ENCODE peak calls at places on chromosomes 1 and 21, in four cellular contexts. J, L, C and V are unnamed samples.

GRCh38 chr1:172951728-172952365 is 98.9 kb downstream of the TNFSF18 start:
- DNase-seq in L (no peak), C (peak), J (peak), V (peak)

GRCh38 chr1:226589008-226589733 is 40.6 kb downstream of the STUM start:
- DNase-seq in C (no peak), L (no peak), J (peak), V (no peak)

GRCh38 chr21:42666023-42666747 is 12.8 kb downstream of the PDE9A start:
- DNase-seq in J (no peak), C (no peak), L (peak), V (no peak)

GRCh38 chr1:61157420-61157987 is 75.1 kb downstream of the NFIA start:
- DNase-seq in C (peak), L (no peak), J (no peak), V (peak)

GRCh38 chr1:210700083-210700482 is 371.4 kb downstream of the HHAT start:
- DNase-seq in J (no peak), L (no peak), C (no peak), V (no peak)

GRCh38 chr21:31682625-31683024 is 23.1 kb downstream of the SOD1 start:
- DNase-seq in L (no peak), J (no peak), C (no peak), V (no peak)

GRCh38 chr1:180498594-180498993 is 3.8 kb downstream of the ACBD6 start:
- DNase-seq in J (no peak), L (no peak), C (no peak), V (no peak)

GRCh38 chr1:15975358-15975804 is 520 bp downstream of the ZBTB17 start:
- DNase-seq in C (peak), L (peak), J (peak), V (peak)

GRCh38 chr1:182968151-182968741 is 15.3 kb upstream of the SHCBP1L start:
- DNase-seq in C (peak), L (no peak), J (peak), V (peak)

GRCh38 chr1:182616130-182617074 is 12.2 kb upstream of the RGS16 start:
- DNase-seq in L (peak), J (peak), C (peak), V (peak)

GRCh38 chr1:212774584-212774983 is 17.0 kb downstream of the NSL1 start:
- DNase-seq in L (no peak), J (peak), C (peak), V (no peak)

GRCh38 chr1:84632975-84633427 is 57.3 kb downstream of the SSX2IP start:
- DNase-seq in J (peak), L (no peak), C (peak), V (peak)

GRCh38 chr1:219959540-219960208 is 31.3 kb upstream of the SLC30A10 start:
- DNase-seq in J (no peak), L (no peak), C (no peak), V (no peak)

GRCh38 chr1:21201650-21202049 is 25.0 kb upstream of the EIF4G3 start:
- DNase-seq in C (no peak), J (no peak), L (no peak), V (no peak)

GRCh38 chr1:150295476-150295875 is 1.8 kb downstream of the MRPS21 start:
- DNase-seq in J (no peak), C (no peak), L (no peak), V (no peak)

GRCh38 chr1:223394242-223394641 is 1.0 kb downstream of the CCDC185 start:
- DNase-seq in J (no peak), L (no peak), C (no peak), V (no peak)

GRCh38 chr1:8604041-8604942 is 213.1 kb downstream of the RERE start:
- DNase-seq in J (no peak), L (no peak), C (no peak), V (no peak)

GRCh38 chr1:118744420-118744819 is 243.7 kb downstream of the TBX15 start:
- DNase-seq in J (no peak), L (no peak), C (no peak), V (no peak)

GRCh38 chr1:186225089-186225488 is 150.0 kb downstream of the TPR start:
- DNase-seq in L (no peak), C (no peak), J (no peak), V (no peak)

GRCh38 chr1:204162498-204163074 is 3.6 kb downstream of the REN start:
- DNase-seq in L (peak), J (peak), C (peak), V (peak)

GRCh38 chr1:228087771-228088251 is 5.3 kb downstream of the ARF1 start:
- DNase-seq in L (no peak), J (peak), C (peak), V (peak)

GRCh38 chr1:205360166-205360565 is 3.4 kb upstream of the KLHDC8A start:
- DNase-seq in J (no peak), C (no peak), L (no peak), V (no peak)

GRCh38 chr1:109620396-109620817 is 770 bp downstream of the AMPD2 start:
- DNase-seq in J (peak), C (peak), L (no peak), V (peak)

GRCh38 chr1:167438171-167439138 is 79.9 kb downstream of the CD247 start:
- DNase-seq in L (no peak), C (no peak), J (no peak), V (no peak)

GRCh38 chr1:243495442-243496172 is 239.8 kb downstream of the SDCCAG8 start:
- DNase-seq in L (no peak), J (no peak), C (no peak), V (no peak)

GRCh38 chr1:173297798-173298391 is 90.8 kb upstream of the TNFSF4 start:
- DNase-seq in L (no peak), C (no peak), J (no peak), V (no peak)

GRCh38 chr1:230746617-230747016 is 571 bp upstream of the CAPN9 start:
- DNase-seq in C (no peak), L (no peak), J (no peak), V (no peak)

GRCh38 chr1:28893403-28894102 is 20.8 kb upstream of the EPB41 start:
- DNase-seq in J (peak), C (peak), L (peak), V (no peak)

GRCh38 chr1:46691997-46692790 is 20.5 kb downstream of the TEX38 start:
- DNase-seq in J (no peak), L (no peak), C (no peak), V (no peak)

GRCh38 chr1:204377800-204378608 is 18.3 kb upstream of the PLEKHA6 start:
- DNase-seq in C (peak), J (peak), L (no peak), V (peak)

GRCh38 chr1:2136386-2136821 is 58.2 kb downstream of the FAAP20 start:
- DNase-seq in L (no peak), J (no peak), C (no peak), V (no peak)

GRCh38 chr1:20480261-20481157 is 5.5 kb downstream of the CAMK2N1 start:
- DNase-seq in L (no peak), C (no peak), J (no peak), V (peak)

GRCh38 chr1:39722495-39722894 is 16.2 kb upstream of the PPIE start:
- DNase-seq in C (no peak), L (no peak), J (no peak), V (peak)